ENCODE peak calls at places on chromosomes 13 and 19, in five cellular contexts. One of them, this sample, is unnamed.

GRCh38 chr13:110965038-110965754 is 50.3 kb upstream of the ANKRD10 start:
- DNase-seq in H1: no peak
- DNase-seq in neural progenitor cell: no peak
- DNase-seq in psoas muscle: no peak
- DNase-seq in lower lobe of right lung: no peak
- DNase-seq in this sample: no peak

GRCh38 chr19:44212865-44213346 is 574 bp downstream of the ZNF227 start:
- DNase-seq in neural progenitor cell: peak
- DNase-seq in psoas muscle: no peak
- DNase-seq in lower lobe of right lung: no peak
- DNase-seq in H1: no peak
- DNase-seq in this sample: no peak

GRCh38 chr19:56837892-56838679 is 2.4 kb downstream of the PEG3 start:
- DNase-seq in lower lobe of right lung: peak
- DNase-seq in H1: no peak
- DNase-seq in psoas muscle: peak
- DNase-seq in neural progenitor cell: no peak
- DNase-seq in this sample: peak

GRCh38 chr13:80345771-80346510 is 5.0 kb upstream of the SPRY2 start:
- DNase-seq in neural progenitor cell: no peak
- DNase-seq in psoas muscle: peak
- DNase-seq in H1: no peak
- DNase-seq in lower lobe of right lung: no peak
- DNase-seq in this sample: no peak

GRCh38 chr19:46990998-46991676 is 28.5 kb upstream of the NPAS1 start:
- DNase-seq in H1: peak
- DNase-seq in neural progenitor cell: peak
- DNase-seq in psoas muscle: peak
- DNase-seq in lower lobe of right lung: peak
- DNase-seq in this sample: peak

GRCh38 chr13:51814825-51815650 is 11.1 kb upstream of the DHRS12 start:
- DNase-seq in H1: peak
- DNase-seq in neural progenitor cell: peak
- DNase-seq in lower lobe of right lung: no peak
- DNase-seq in psoas muscle: peak
- DNase-seq in this sample: peak

GRCh38 chr13:108816381-108816780 is 187.0 kb downstream of the MYO16 start:
- DNase-seq in neural progenitor cell: no peak
- DNase-seq in psoas muscle: no peak
- DNase-seq in lower lobe of right lung: no peak
- DNase-seq in H1: no peak
- DNase-seq in this sample: no peak

GRCh38 chr13:36858285-36858684 is 39.3 kb downstream of the RFXAP start:
- DNase-seq in H1: no peak
- DNase-seq in lower lobe of right lung: no peak
- DNase-seq in neural progenitor cell: peak
- DNase-seq in psoas muscle: no peak
- DNase-seq in this sample: no peak

GRCh38 chr13:27918041-27918917 is 1.5 kb upstream of the PDX1 start:
- DNase-seq in H1: peak
- DNase-seq in neural progenitor cell: peak
- DNase-seq in lower lobe of right lung: no peak
- DNase-seq in psoas muscle: no peak
- DNase-seq in this sample: no peak

GRCh38 chr13:98321356-98321755 is 144.3 kb upstream of the RNF113B start:
- DNase-seq in H1: no peak
- DNase-seq in neural progenitor cell: no peak
- DNase-seq in lower lobe of right lung: no peak
- DNase-seq in psoas muscle: no peak
- DNase-seq in this sample: no peak

GRCh38 chr19:21434967-21435544 is 38.1 kb downstream of the ZNF493 start:
- DNase-seq in psoas muscle: no peak
- DNase-seq in lower lobe of right lung: no peak
- DNase-seq in H1: no peak
- DNase-seq in neural progenitor cell: no peak
- DNase-seq in this sample: no peak

GRCh38 chr19:36772341-36773222 is at the start of gene ZNF850:
- DNase-seq in H1: peak
- DNase-seq in psoas muscle: peak
- DNase-seq in lower lobe of right lung: peak
- DNase-seq in neural progenitor cell: peak
- DNase-seq in this sample: peak

GRCh38 chr13:92838786-92839185 is 387.8 kb upstream of the GPC6 start:
- DNase-seq in H1: no peak
- DNase-seq in neural progenitor cell: no peak
- DNase-seq in lower lobe of right lung: no peak
- DNase-seq in psoas muscle: no peak
- DNase-seq in this sample: no peak

GRCh38 chr19:44696939-44697669 is 1.8 kb upstream of the CEACAM16 start:
- DNase-seq in lower lobe of right lung: no peak
- DNase-seq in H1: no peak
- DNase-seq in psoas muscle: no peak
- DNase-seq in neural progenitor cell: no peak
- DNase-seq in this sample: no peak

GRCh38 chr19:10389863-10390262 is 9.5 kb upstream of the TYK2 start:
- DNase-seq in psoas muscle: no peak
- DNase-seq in lower lobe of right lung: no peak
- DNase-seq in neural progenitor cell: peak
- DNase-seq in H1: peak
- DNase-seq in this sample: no peak

GRCh38 chr13:47298506-47298905 is 401.7 kb upstream of the HTR2A start:
- DNase-seq in H1: no peak
- DNase-seq in lower lobe of right lung: no peak
- DNase-seq in neural progenitor cell: no peak
- DNase-seq in psoas muscle: no peak
- DNase-seq in this sample: no peak

GRCh38 chr19:1122972-1123363 is 19.2 kb downstream of the GPX4 start:
- DNase-seq in neural progenitor cell: peak
- DNase-seq in lower lobe of right lung: peak
- DNase-seq in psoas muscle: peak
- DNase-seq in H1: peak
- DNase-seq in this sample: no peak

GRCh38 chr19:47509973-47510372 is 4.9 kb downstream of the NAPA start:
- DNase-seq in neural progenitor cell: no peak
- DNase-seq in lower lobe of right lung: no peak
- DNase-seq in psoas muscle: peak
- DNase-seq in H1: no peak
- DNase-seq in this sample: no peak

GRCh38 chr13:94330552-94331071 is 148.9 kb downstream of the DCT start:
- DNase-seq in H1: no peak
- DNase-seq in psoas muscle: no peak
- DNase-seq in lower lobe of right lung: no peak
- DNase-seq in neural progenitor cell: no peak
- DNase-seq in this sample: no peak

GRCh38 chr19:28481674-28482073 is 731.3 kb downstream of the UQCRFS1 start:
- DNase-seq in lower lobe of right lung: no peak
- DNase-seq in psoas muscle: no peak
- DNase-seq in H1: no peak
- DNase-seq in neural progenitor cell: no peak
- DNase-seq in this sample: no peak

GRCh38 chr19:18278521-18279265 is 2.7 kb downstream of the JUND start:
- DNase-seq in neural progenitor cell: no peak
- DNase-seq in H1: no peak
- DNase-seq in lower lobe of right lung: no peak
- DNase-seq in psoas muscle: no peak
- DNase-seq in this sample: no peak

GRCh38 chr13:114128624-114129522 is 3.5 kb downstream of the RASA3 start:
- DNase-seq in psoas muscle: peak
- DNase-seq in lower lobe of right lung: peak
- DNase-seq in H1: no peak
- DNase-seq in neural progenitor cell: no peak
- DNase-seq in this sample: no peak

GRCh38 chr13:21316376-21316775 is 139.9 kb downstream of the MRPL57 start:
- DNase-seq in H1: no peak
- DNase-seq in psoas muscle: no peak
- DNase-seq in neural progenitor cell: no peak
- DNase-seq in lower lobe of right lung: no peak
- DNase-seq in this sample: no peak

GRCh38 chr13:60165391-60166099 is 1.8 kb upstream of the DIAPH3 start:
- DNase-seq in neural progenitor cell: no peak
- DNase-seq in H1: no peak
- DNase-seq in psoas muscle: no peak
- DNase-seq in lower lobe of right lung: no peak
- DNase-seq in this sample: no peak

GRCh38 chr19:38061294-38061693 is 154.3 kb downstream of the SIPA1L3 start:
- DNase-seq in H1: no peak
- DNase-seq in neural progenitor cell: no peak
- DNase-seq in lower lobe of right lung: no peak
- DNase-seq in psoas muscle: no peak
- DNase-seq in this sample: no peak

GRCh38 chr19:18013210-18013609 is 5.2 kb downstream of the ARRDC2 start:
- DNase-seq in psoas muscle: no peak
- DNase-seq in H1: no peak
- DNase-seq in neural progenitor cell: no peak
- DNase-seq in lower lobe of right lung: no peak
- DNase-seq in this sample: no peak

GRCh38 chr19:53896682-53897081 is 12.4 kb upstream of the CACNG7 start:
- DNase-seq in lower lobe of right lung: no peak
- DNase-seq in neural progenitor cell: peak
- DNase-seq in psoas muscle: no peak
- DNase-seq in H1: no peak
- DNase-seq in this sample: no peak

GRCh38 chr19:7415163-7415856 is 66.6 kb downstream of the ARHGEF18 start:
- DNase-seq in neural progenitor cell: no peak
- DNase-seq in lower lobe of right lung: peak
- DNase-seq in H1: no peak
- DNase-seq in psoas muscle: no peak
- DNase-seq in this sample: no peak

GRCh38 chr13:29165840-29166239 is 345.7 kb downstream of the MTUS2 start:
- DNase-seq in lower lobe of right lung: no peak
- DNase-seq in H1: no peak
- DNase-seq in neural progenitor cell: no peak
- DNase-seq in psoas muscle: no peak
- DNase-seq in this sample: no peak

GRCh38 chr19:3476830-3477229 is 3.5 kb downstream of the SMIM24 start:
- DNase-seq in psoas muscle: no peak
- DNase-seq in lower lobe of right lung: no peak
- DNase-seq in H1: no peak
- DNase-seq in neural progenitor cell: no peak
- DNase-seq in this sample: no peak

GRCh38 chr13:99886706-99887105 is 84.9 kb downstream of the ZIC5 start:
- DNase-seq in H1: peak
- DNase-seq in lower lobe of right lung: no peak
- DNase-seq in psoas muscle: no peak
- DNase-seq in neural progenitor cell: no peak
- DNase-seq in this sample: no peak

GRCh38 chr13:113565526-113566226 is 18.9 kb upstream of the TFDP1 start:
- DNase-seq in H1: peak
- DNase-seq in lower lobe of right lung: peak
- DNase-seq in neural progenitor cell: no peak
- DNase-seq in psoas muscle: no peak
- DNase-seq in this sample: no peak

GRCh38 chr13:85828094-85828684 is 29.0 kb upstream of the SLITRK6 start:
- DNase-seq in neural progenitor cell: peak
- DNase-seq in lower lobe of right lung: no peak
- DNase-seq in psoas muscle: no peak
- DNase-seq in H1: no peak
- DNase-seq in this sample: no peak

GRCh38 chr13:107582171-107582570 is 633.2 kb downstream of the LIG4 start:
- DNase-seq in lower lobe of right lung: no peak
- DNase-seq in neural progenitor cell: no peak
- DNase-seq in H1: no peak
- DNase-seq in psoas muscle: no peak
- DNase-seq in this sample: no peak

GRCh38 chr19:12996542-12997094 is 1.3 kb downstream of the NFIX start:
- DNase-seq in H1: peak
- DNase-seq in lower lobe of right lung: no peak
- DNase-seq in psoas muscle: no peak
- DNase-seq in neural progenitor cell: peak
- DNase-seq in this sample: no peak

GRCh38 chr19:55552620-55553019 is 7.3 kb upstream of the SBK3 start:
- DNase-seq in H1: no peak
- DNase-seq in lower lobe of right lung: no peak
- DNase-seq in psoas muscle: no peak
- DNase-seq in neural progenitor cell: no peak
- DNase-seq in this sample: no peak

GRCh38 chr19:46660008-46660517 is 919 bp downstream of the DACT3 start:
- DNase-seq in H1: peak
- DNase-seq in neural progenitor cell: peak
- DNase-seq in lower lobe of right lung: no peak
- DNase-seq in psoas muscle: no peak
- DNase-seq in this sample: peak

GRCh38 chr19:4712771-4713170 is 10.9 kb downstream of the DPP9 start:
- DNase-seq in lower lobe of right lung: no peak
- DNase-seq in H1: no peak
- DNase-seq in neural progenitor cell: no peak
- DNase-seq in psoas muscle: peak
- DNase-seq in this sample: no peak
- H3K27ac ChIP-seq in lower lobe of right lung: peak
- H3K27ac ChIP-seq in H1: no peak
- H3K27ac ChIP-seq in neural progenitor cell: no peak
- H3K27ac ChIP-seq in psoas muscle: peak
- H3K27ac ChIP-seq in this sample: no peak

GRCh38 chr19:16772841-16773240 is 53.2 kb downstream of the NWD1 start:
- DNase-seq in H1: no peak
- DNase-seq in lower lobe of right lung: no peak
- DNase-seq in neural progenitor cell: peak
- DNase-seq in psoas muscle: no peak
- DNase-seq in this sample: no peak
- H3K27ac ChIP-seq in H1: no peak
- H3K27ac ChIP-seq in lower lobe of right lung: no peak
- H3K27ac ChIP-seq in neural progenitor cell: no peak
- H3K27ac ChIP-seq in psoas muscle: no peak
- H3K27ac ChIP-seq in this sample: no peak

DNA sequence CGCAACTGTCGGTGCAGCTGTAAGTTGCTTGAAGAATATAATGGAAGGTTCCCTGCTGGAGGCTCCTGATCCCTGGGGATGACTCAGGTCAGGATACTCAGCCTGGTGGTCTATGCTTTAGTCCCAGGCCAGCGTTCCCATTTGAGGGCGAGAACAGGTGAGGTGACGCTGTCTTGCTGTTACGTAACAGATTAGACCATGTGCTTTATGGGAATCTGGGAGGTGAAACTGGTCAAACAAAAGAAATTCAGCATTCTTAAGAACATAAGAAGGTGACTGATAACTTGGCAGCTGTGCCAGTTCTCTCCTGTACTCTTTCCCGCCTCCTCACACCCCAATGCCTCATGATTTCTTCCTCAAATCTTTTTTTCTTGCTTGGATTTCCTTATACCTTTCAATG is at the start of gene CXCL17:
- DNase-seq in psoas muscle: no peak
- DNase-seq in neural progenitor cell: no peak
- DNase-seq in H1: no peak
- DNase-seq in lower lobe of right lung: no peak
- DNase-seq in this sample: no peak
- H3K27ac ChIP-seq in psoas muscle: no peak
- H3K27ac ChIP-seq in neural progenitor cell: no peak
- H3K27ac ChIP-seq in H1: no peak
- H3K27ac ChIP-seq in lower lobe of right lung: peak
- H3K27ac ChIP-seq in this sample: no peak

DNA sequence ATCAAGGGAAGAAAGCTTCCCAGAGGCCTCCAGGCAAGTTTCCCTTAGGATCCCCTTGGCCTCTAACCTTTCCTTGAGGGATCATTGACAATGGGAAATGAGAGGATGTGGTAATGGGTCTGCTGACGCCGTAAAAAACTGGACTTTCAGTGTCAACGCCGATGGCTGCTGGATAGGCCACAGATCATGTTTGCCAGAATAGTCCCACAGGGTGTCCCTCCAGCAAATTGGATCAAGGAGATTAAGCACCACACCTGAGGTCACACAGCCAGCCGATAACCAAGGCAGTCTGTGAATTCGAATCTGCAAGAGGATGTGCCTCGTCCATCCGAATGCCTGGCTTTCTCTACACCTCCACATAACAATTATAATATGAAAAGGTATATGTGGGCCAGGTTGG is 17.6 kb downstream of the BCAT2 start:
- DNase-seq in psoas muscle: no peak
- DNase-seq in H1: no peak
- DNase-seq in neural progenitor cell: no peak
- DNase-seq in lower lobe of right lung: no peak
- DNase-seq in this sample: no peak
- H3K27ac ChIP-seq in psoas muscle: no peak
- H3K27ac ChIP-seq in H1: no peak
- H3K27ac ChIP-seq in neural progenitor cell: no peak
- H3K27ac ChIP-seq in lower lobe of right lung: no peak
- H3K27ac ChIP-seq in this sample: no peak